ENCODE peak calls at places on chromosomes 16 and 17, in eight cellular contexts. J is A549; V is CD4-positive, CD25-positive, alpha-beta regulatory T cell; H is A673; W is cardiac muscle cell; R is tibial artery; Q is testis; L is adipocyte. P is an unnamed sample.
A peak's percentile ranks its signal among the peaks of the same experiment; 100 is the strongest.

GRCh38 chr16:69276143-69277115 is 34.7 kb upstream of the VPS4A start:
- DNase-seq in J (no peak), V (no peak), H (peak; percentile 82), W (peak; percentile 98), R (peak; percentile 77), Q (peak; percentile 69), L (peak; percentile 98), P (peak; percentile 80)

GRCh38 chr16:73196670-73197069 is 148.7 kb upstream of the ZFHX3 start:
- DNase-seq in J (peak; percentile 80), V (no peak), H (peak; percentile 84), W (peak; percentile 82), R (peak; percentile 77), Q (peak; percentile 86), L (peak; percentile 65), P (peak; percentile 63)

GRCh38 chr17:44398692-44399691 is 9.5 kb upstream of the ITGA2B start:
- DNase-seq in J (no peak), V (no peak), H (no peak), W (no peak), R (no peak), Q (no peak), L (no peak), P (no peak)

GRCh38 chr17:55659661-55660060 is 63.0 kb downstream of the TMEM100 start:
- DNase-seq in J (no peak), V (no peak), H (no peak), W (no peak), R (no peak), Q (no peak), L (no peak), P (no peak)

GRCh38 chr16:75267631-75268264 is 16.3 kb upstream of the BCAR1 start:
- DNase-seq in J (peak; percentile 96), V (no peak), H (peak; percentile 57), W (no peak), R (no peak), Q (no peak), L (peak; percentile 69), P (peak; percentile 91)

GRCh38 chr16:47732122-47732805 is 271.1 kb downstream of the PHKB start:
- DNase-seq in J (peak; percentile 12), V (no peak), H (no peak), W (peak; percentile 72), R (no peak), Q (no peak), L (peak; percentile 77), P (no peak)

GRCh38 chr17:34249497-34249877 is 5.6 kb upstream of the CCL2 start:
- DNase-seq in J (no peak), V (no peak), H (no peak), W (no peak), R (no peak), Q (no peak), L (no peak), P (no peak)

GRCh38 chr16:79045191-79045590 is 555.3 kb downstream of the MAF start:
- DNase-seq in J (no peak), V (no peak), H (no peak), W (no peak), R (no peak), Q (no peak), L (no peak), P (no peak)

GRCh38 chr17:7538891-7539290 is 10.0 kb upstream of the TNFSF12 start:
- DNase-seq in J (no peak), V (no peak), H (no peak), W (peak; percentile 13), R (no peak), Q (no peak), L (no peak), P (no peak)

GRCh38 chr17:40098846-40099626 is 1.4 kb downstream of the NR1D1 start:
- DNase-seq in J (peak; percentile 99), V (peak; percentile 99), H (peak; percentile 87), W (peak; percentile 100), R (peak; percentile 100), Q (peak; percentile 100), L (peak; percentile 99), P (peak; percentile 100)

GRCh38 chr17:20944014-20944905 is 98.6 kb downstream of the USP22 start:
- DNase-seq in J (no peak), V (peak; percentile 13), H (no peak), W (no peak), R (no peak), Q (no peak), L (no peak), P (no peak)

GRCh38 chr16:4313563-4314531 is 2.0 kb upstream of the GLIS2 start:
- DNase-seq in J (peak; percentile 97), V (no peak), H (no peak), W (peak; percentile 66), R (no peak), Q (no peak), L (no peak), P (peak; percentile 47)

GRCh38 chr16:72560617-72561016 is 388.7 kb upstream of the PMFBP1 start:
- DNase-seq in J (no peak), V (no peak), H (peak; percentile 58), W (peak; percentile 54), R (no peak), Q (no peak), L (no peak), P (no peak)

GRCh38 chr17:49508891-49509587 is 13.9 kb downstream of the NGFR start:
- DNase-seq in J (no peak), V (no peak), H (no peak), W (no peak), R (no peak), Q (no peak), L (no peak), P (no peak)

GRCh38 chr17:9144502-9145233 is 123.4 kb downstream of the NTN1 start:
- DNase-seq in J (no peak), V (no peak), H (no peak), W (no peak), R (no peak), Q (no peak), L (no peak), P (no peak)

GRCh38 chr17:61496957-61497653 is 44.9 kb downstream of the TBX4 start:
- DNase-seq in J (no peak), V (no peak), H (no peak), W (no peak), R (no peak), Q (no peak), L (no peak), P (no peak)

GRCh38 chr17:81859906-81860755 is at the start of gene P4HB:
- DNase-seq in J (no peak), V (no peak), H (no peak), W (peak; percentile 14), R (peak; percentile 54), Q (no peak), L (no peak), P (peak; percentile 100)

GRCh38 chr16:89002851-89003830 is 26.1 kb upstream of the CBFA2T3 start:
- DNase-seq in J (no peak), V (no peak), H (peak; percentile 43), W (no peak), R (no peak), Q (no peak), L (no peak), P (no peak)

GRCh38 chr17:27340990-27341595 is 47.2 kb downstream of the WSB1 start:
- DNase-seq in J (no peak), V (no peak), H (no peak), W (no peak), R (no peak), Q (no peak), L (no peak), P (no peak)

DNA sequence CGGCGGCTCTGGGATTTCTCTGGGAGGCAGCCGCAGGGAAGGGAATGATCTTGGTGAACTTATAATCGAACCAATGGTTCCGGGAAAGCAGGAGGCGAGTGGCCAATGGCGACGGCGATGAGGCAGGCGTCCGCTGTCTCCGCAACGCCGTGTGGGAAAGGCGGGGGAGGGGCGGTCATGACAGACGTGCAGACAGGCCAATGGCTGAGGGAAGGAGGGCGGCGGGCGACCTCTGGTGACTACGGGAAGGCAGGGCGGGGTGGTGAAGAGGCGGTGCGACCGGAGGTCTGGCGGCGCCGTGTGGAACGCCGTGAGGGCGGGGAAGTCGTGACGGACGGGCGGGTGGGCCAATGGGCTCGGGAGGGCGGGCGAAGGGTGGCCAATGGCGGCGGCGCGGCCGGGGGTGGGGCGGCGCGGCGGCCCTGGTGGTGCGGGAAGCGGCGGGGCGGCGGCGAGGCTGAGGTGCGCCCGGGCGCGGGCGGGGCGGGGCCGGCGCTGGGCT is at the start of gene RAB40C:
- DNase-seq in J (peak; percentile 93), V (peak; percentile 99), H (peak; percentile 99), W (peak; percentile 99), R (peak; percentile 98), Q (peak; percentile 99), L (peak; percentile 99), P (peak; percentile 100)
- H3K4me1 ChIP-seq in J (peaks cover 41% of the 10 kb centered on the region), V (peaks cover 33% of the 10 kb centered on the region), H (peaks cover 29% of the 10 kb centered on the region), W (peaks cover 13% of the 10 kb centered on the region), R (peaks cover 31% of the 10 kb centered on the region), Q (peaks cover 33% of the 10 kb centered on the region), L (peaks cover 58% of the 10 kb centered on the region), P (peaks cover 63% of the 10 kb centered on the region)

GRCh38 chr16:50688083-50688482 is 5.3 kb upstream of the NOD2 start:
- DNase-seq in J (no peak), V (no peak), H (no peak), W (no peak), R (no peak), Q (no peak), L (no peak), P (no peak)

GRCh38 chr16:50685456-50686058 is 4.4 kb upstream of the SNX20 start:
- DNase-seq in J (no peak), V (no peak), H (no peak), W (no peak), R (peak; percentile 59), Q (no peak), L (no peak), P (no peak)

GRCh38 chr16:50692644-50692998 is 785 bp upstream of the NOD2 start:
- DNase-seq in J (no peak), V (no peak), H (no peak), W (no peak), R (no peak), Q (no peak), L (no peak), P (no peak)

GRCh38 chr16:50690177-50690576 is 3.2 kb upstream of the NOD2 start:
- DNase-seq in J (no peak), V (no peak), H (no peak), W (no peak), R (no peak), Q (no peak), L (no peak), P (no peak)

GRCh38 chr16:50688867-50689266 is 4.5 kb upstream of the NOD2 start:
- DNase-seq in J (no peak), V (no peak), H (no peak), W (no peak), R (no peak), Q (no peak), L (no peak), P (no peak)
- H3K4me1 ChIP-seq in J (no peaks in the 10 kb centered on the region), V (peaks cover 37% of the 10 kb centered on the region), H (no peaks in the 10 kb centered on the region), W (no peaks in the 10 kb centered on the region), R (no peaks in the 10 kb centered on the region), Q (no peaks in the 10 kb centered on the region), L (peaks cover 3% of the 10 kb centered on the region), P (no peaks in the 10 kb centered on the region)

GRCh38 chr17:15436399-15437369 is 30.7 kb downstream of the CDRT4 start:
- DNase-seq in J (peak; percentile 41), V (peak; percentile 58), H (peak; percentile 69), W (peak; percentile 87), R (peak; percentile 67), Q (peak; percentile 42), L (peak; percentile 8), P (peak; percentile 86)
- H3K4me1 ChIP-seq in J (no peaks in the 10 kb centered on the region), V (peaks cover 13% of the 10 kb centered on the region), H (no peaks in the 10 kb centered on the region), W (peaks cover 55% of the 10 kb centered on the region), R (no peaks in the 10 kb centered on the region), Q (peaks cover 6% of the 10 kb centered on the region), L (peaks cover 44% of the 10 kb centered on the region), P (peaks cover 39% of the 10 kb centered on the region)

DNA sequence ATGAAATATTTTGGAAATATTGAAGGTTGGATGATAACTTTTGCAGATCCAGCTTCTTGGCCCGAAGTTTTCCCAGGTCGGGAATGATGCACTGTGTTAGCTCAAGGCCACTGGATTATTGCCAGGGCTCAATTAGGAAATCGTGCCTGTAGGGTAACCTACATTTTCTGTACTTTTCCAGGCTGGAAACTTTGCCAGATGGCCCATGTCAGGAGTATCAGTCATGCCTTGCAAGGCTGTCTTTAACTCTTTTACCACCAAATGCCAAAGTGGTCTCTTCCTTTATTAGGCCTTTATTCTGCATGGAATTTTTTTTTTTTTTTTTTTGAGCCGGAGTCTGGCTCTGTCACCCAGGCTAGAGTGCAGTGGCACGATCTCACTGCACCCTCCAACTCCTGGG is 8.8 kb upstream of the SEC14L1 start:
- DNase-seq in J (no peak), V (no peak), H (no peak), W (peak; percentile 81), R (no peak), Q (no peak), L (peak; percentile 88), P (no peak)
- H3K4me1 ChIP-seq in J (peaks cover 31% of the 10 kb centered on the region), V (peaks cover 15% of the 10 kb centered on the region), H (no peaks in the 10 kb centered on the region), W (no peaks in the 10 kb centered on the region), R (no peaks in the 10 kb centered on the region), Q (peaks cover 29% of the 10 kb centered on the region), L (peaks cover 40% of the 10 kb centered on the region), P (peaks cover 30% of the 10 kb centered on the region)

P was measured in psoas muscle.